ENCODE peak calls at places on chromosomes 3 and 15, in seven cellular contexts. One of them, this sample, is unnamed.
A peak's percentile ranks its signal among the peaks of the same experiment; 100 is the strongest.

GRCh38 chr3:77325702-77326101 is 285.8 kb downstream of the ROBO2 start:
- DNase-seq in colonic mucosa: no peak
- DNase-seq in neural progenitor cell: no peak
- DNase-seq in tibial artery: no peak
- DNase-seq in GM23338: no peak
- DNase-seq in stomach: no peak
- DNase-seq in PC-9: no peak
- DNase-seq in this sample: no peak

GRCh38 chr15:82944840-82945239 is 7.7 kb downstream of the HOMER2 start:
- DNase-seq in colonic mucosa: no peak
- DNase-seq in neural progenitor cell: no peak
- DNase-seq in tibial artery: no peak
- DNase-seq in GM23338: no peak
- DNase-seq in stomach: no peak
- DNase-seq in PC-9: no peak
- DNase-seq in this sample: no peak

GRCh38 chr3:190458040-190458439 is 8.3 kb upstream of the TMEM207 start:
- DNase-seq in colonic mucosa: no peak
- DNase-seq in neural progenitor cell: no peak
- DNase-seq in tibial artery: no peak
- DNase-seq in GM23338: peak; percentile 45
- DNase-seq in stomach: no peak
- DNase-seq in PC-9: no peak
- DNase-seq in this sample: no peak

GRCh38 chr3:66989860-66990696 is 8.0 kb upstream of the KBTBD8 start:
- DNase-seq in colonic mucosa: no peak
- DNase-seq in neural progenitor cell: no peak
- DNase-seq in tibial artery: no peak
- DNase-seq in GM23338: peak; percentile 54
- DNase-seq in stomach: no peak
- DNase-seq in PC-9: peak; percentile 36
- DNase-seq in this sample: no peak

GRCh38 chr15:88636039-88636438 is 2.8 kb upstream of the ISG20 start:
- DNase-seq in colonic mucosa: peak; percentile 56
- DNase-seq in neural progenitor cell: no peak
- DNase-seq in tibial artery: no peak
- DNase-seq in GM23338: peak; percentile 68
- DNase-seq in stomach: peak; percentile 88
- DNase-seq in PC-9: peak; percentile 82
- DNase-seq in this sample: peak; percentile 38

GRCh38 chr15:62799037-62799436 is 243.5 kb upstream of the TPM1 start:
- DNase-seq in colonic mucosa: no peak
- DNase-seq in neural progenitor cell: no peak
- DNase-seq in tibial artery: no peak
- DNase-seq in GM23338: no peak
- DNase-seq in stomach: no peak
- DNase-seq in PC-9: no peak
- DNase-seq in this sample: no peak

GRCh38 chr15:27899583-27900295 is 199.4 kb downstream of the OCA2 start:
- DNase-seq in colonic mucosa: no peak
- DNase-seq in neural progenitor cell: no peak
- DNase-seq in tibial artery: no peak
- DNase-seq in GM23338: peak; percentile 61
- DNase-seq in stomach: no peak
- DNase-seq in PC-9: no peak
- DNase-seq in this sample: no peak

GRCh38 chr15:97909291-97909891 is 51.1 kb upstream of the ARRDC4 start:
- DNase-seq in colonic mucosa: peak; percentile 77
- DNase-seq in neural progenitor cell: peak; percentile 80
- DNase-seq in tibial artery: peak; percentile 48
- DNase-seq in GM23338: peak; percentile 81
- DNase-seq in stomach: peak; percentile 74
- DNase-seq in PC-9: peak; percentile 37
- DNase-seq in this sample: peak; percentile 65

GRCh38 chr15:50046868-50047267 is 72.2 kb downstream of the ATP8B4 start:
- DNase-seq in colonic mucosa: no peak
- DNase-seq in neural progenitor cell: no peak
- DNase-seq in tibial artery: no peak
- DNase-seq in GM23338: no peak
- DNase-seq in stomach: no peak
- DNase-seq in PC-9: no peak
- DNase-seq in this sample: no peak

GRCh38 chr15:52337961-52338535 is 42.4 kb upstream of the MYO5C start:
- DNase-seq in colonic mucosa: no peak
- DNase-seq in neural progenitor cell: no peak
- DNase-seq in tibial artery: no peak
- DNase-seq in GM23338: peak; percentile 27
- DNase-seq in stomach: no peak
- DNase-seq in PC-9: no peak
- DNase-seq in this sample: no peak

GRCh38 chr15:52338891-52339290 is 43.3 kb upstream of the MYO5C start:
- DNase-seq in colonic mucosa: no peak
- DNase-seq in neural progenitor cell: no peak
- DNase-seq in tibial artery: no peak
- DNase-seq in GM23338: no peak
- DNase-seq in stomach: no peak
- DNase-seq in PC-9: no peak
- DNase-seq in this sample: no peak

GRCh38 chr15:52337198-52337853 is 41.7 kb upstream of the MYO5C start:
- DNase-seq in colonic mucosa: no peak
- DNase-seq in neural progenitor cell: no peak
- DNase-seq in tibial artery: no peak
- DNase-seq in GM23338: peak; percentile 21
- DNase-seq in stomach: no peak
- DNase-seq in PC-9: peak; percentile 55
- DNase-seq in this sample: no peak

GRCh38 chr15:52336530-52336929 is 40.9 kb upstream of the MYO5C start:
- DNase-seq in colonic mucosa: peak; percentile 42
- DNase-seq in neural progenitor cell: no peak
- DNase-seq in tibial artery: no peak
- DNase-seq in GM23338: peak; percentile 25
- DNase-seq in stomach: no peak
- DNase-seq in PC-9: no peak
- DNase-seq in this sample: no peak

GRCh38 chr15:52340093-52340492 is 44.5 kb upstream of the MYO5C start:
- DNase-seq in colonic mucosa: no peak
- DNase-seq in neural progenitor cell: no peak
- DNase-seq in tibial artery: no peak
- DNase-seq in GM23338: peak; percentile 17
- DNase-seq in stomach: no peak
- DNase-seq in PC-9: no peak
- DNase-seq in this sample: no peak
- H3K27ac ChIP-seq in colonic mucosa: no peak overlapping the region
- H3K27ac ChIP-seq in neural progenitor cell: no peak overlapping the region
- H3K27ac ChIP-seq in tibial artery: no peak overlapping the region
- H3K27ac ChIP-seq in GM23338: peak overlapping the region; percentile 69
- H3K27ac ChIP-seq in stomach: no peak overlapping the region
- H3K27ac ChIP-seq in PC-9: no peak overlapping the region
- H3K27ac ChIP-seq in this sample: no peak overlapping the region

DNA sequence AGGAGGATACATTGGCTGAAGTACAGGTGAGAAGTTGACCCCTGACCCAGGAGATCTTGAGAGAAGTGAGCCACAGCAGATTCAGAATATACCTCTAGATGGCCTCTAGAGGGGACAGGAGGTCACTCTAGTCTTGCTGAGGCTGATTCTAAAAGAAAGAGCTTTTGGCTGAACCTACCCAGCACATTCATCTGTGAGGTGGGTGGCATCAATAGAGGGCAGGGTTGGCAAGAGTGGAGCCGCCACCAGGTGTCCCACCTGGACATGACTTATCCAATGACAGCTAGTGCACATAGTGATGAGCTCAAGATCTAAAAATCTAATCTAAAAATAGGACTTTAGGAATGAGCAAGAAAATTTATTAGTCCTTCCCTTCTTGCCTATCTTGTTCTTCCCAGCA is 51.6 kb downstream of the CYP19A1 start:
- DNase-seq in colonic mucosa: no peak
- DNase-seq in neural progenitor cell: no peak
- DNase-seq in tibial artery: no peak
- DNase-seq in GM23338: peak; percentile 16
- DNase-seq in stomach: no peak
- DNase-seq in PC-9: no peak
- DNase-seq in this sample: no peak
- TF ChIP-seq CTCF in colonic mucosa: peak; percentile 15
- TF ChIP-seq CTCF in neural progenitor cell: no peak
- TF ChIP-seq CTCF in tibial artery: no peak
- TF ChIP-seq CTCF in GM23338: peak; percentile 48
- TF ChIP-seq CTCF in stomach: no peak
- TF ChIP-seq CTCF in PC-9: no peak
- TF ChIP-seq CTCF in this sample: no peak

GRCh38 chr3:64341355-64341754 is 116.1 kb upstream of the PRICKLE2 start:
- DNase-seq in colonic mucosa: no peak
- DNase-seq in neural progenitor cell: peak; percentile 30
- DNase-seq in tibial artery: no peak
- DNase-seq in GM23338: peak; percentile 39
- DNase-seq in stomach: no peak
- DNase-seq in PC-9: no peak
- DNase-seq in this sample: no peak
- H3K27ac ChIP-seq in colonic mucosa: peak overlapping the region; percentile 22
- H3K27ac ChIP-seq in neural progenitor cell: no peak overlapping the region
- H3K27ac ChIP-seq in tibial artery: peak overlapping the region; percentile 17
- H3K27ac ChIP-seq in GM23338: no peak overlapping the region
- H3K27ac ChIP-seq in stomach: peak overlapping the region; percentile 63
- H3K27ac ChIP-seq in PC-9: no peak overlapping the region
- H3K27ac ChIP-seq in this sample: no peak overlapping the region

DNA sequence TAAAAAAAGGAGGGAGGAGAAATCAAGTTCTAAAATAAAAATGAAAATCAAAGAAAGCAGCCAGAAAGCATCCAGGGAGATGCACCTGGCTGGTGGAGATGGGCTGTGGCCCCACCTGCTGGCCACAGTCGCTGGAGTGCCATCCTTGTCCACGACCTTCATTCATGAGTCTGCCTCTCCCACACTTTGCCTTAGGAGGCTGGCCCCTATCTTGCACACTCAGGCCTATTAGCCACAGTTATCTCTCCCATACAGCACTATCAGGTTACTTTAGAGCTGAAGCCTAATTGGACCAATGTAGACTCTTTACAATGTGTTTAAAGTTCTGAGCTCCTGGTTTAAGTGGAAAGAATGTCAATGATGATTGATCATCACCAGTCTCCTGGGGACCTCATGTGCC is 392.0 kb upstream of the RORA start:
- DNase-seq in colonic mucosa: peak; percentile 20
- DNase-seq in neural progenitor cell: peak; percentile 69
- DNase-seq in tibial artery: no peak
- DNase-seq in GM23338: peak; percentile 69
- DNase-seq in stomach: no peak
- DNase-seq in PC-9: no peak
- DNase-seq in this sample: no peak
- TF ChIP-seq CTCF in colonic mucosa: no peak
- TF ChIP-seq CTCF in neural progenitor cell: peak; percentile 86
- TF ChIP-seq CTCF in tibial artery: peak; percentile 20
- TF ChIP-seq CTCF in GM23338: peak; percentile 91
- TF ChIP-seq CTCF in stomach: no peak
- TF ChIP-seq CTCF in PC-9: peak; percentile 44
- TF ChIP-seq CTCF in this sample: no peak

GRCh38 chr15:67043939-67044771 is 21.2 kb upstream of the SMAD3 start:
- DNase-seq in colonic mucosa: no peak
- DNase-seq in neural progenitor cell: peak; percentile 66
- DNase-seq in tibial artery: peak; percentile 21
- DNase-seq in GM23338: peak; percentile 87
- DNase-seq in stomach: no peak
- DNase-seq in PC-9: peak; percentile 82
- DNase-seq in this sample: no peak

GRCh38 chr15:67040277-67040676 is 25.1 kb upstream of the SMAD3 start:
- DNase-seq in colonic mucosa: no peak
- DNase-seq in neural progenitor cell: no peak
- DNase-seq in tibial artery: no peak
- DNase-seq in GM23338: no peak
- DNase-seq in stomach: no peak
- DNase-seq in PC-9: no peak
- DNase-seq in this sample: no peak

GRCh38 chr15:67039349-67040075 is 25.9 kb upstream of the SMAD3 start:
- DNase-seq in colonic mucosa: no peak
- DNase-seq in neural progenitor cell: peak; percentile 84
- DNase-seq in tibial artery: no peak
- DNase-seq in GM23338: peak; percentile 70
- DNase-seq in stomach: no peak
- DNase-seq in PC-9: peak; percentile 92
- DNase-seq in this sample: no peak

GRCh38 chr15:67038721-67039120 is 26.7 kb upstream of the SMAD3 start:
- DNase-seq in colonic mucosa: no peak
- DNase-seq in neural progenitor cell: no peak
- DNase-seq in tibial artery: no peak
- DNase-seq in GM23338: no peak
- DNase-seq in stomach: no peak
- DNase-seq in PC-9: no peak
- DNase-seq in this sample: no peak

DNA sequence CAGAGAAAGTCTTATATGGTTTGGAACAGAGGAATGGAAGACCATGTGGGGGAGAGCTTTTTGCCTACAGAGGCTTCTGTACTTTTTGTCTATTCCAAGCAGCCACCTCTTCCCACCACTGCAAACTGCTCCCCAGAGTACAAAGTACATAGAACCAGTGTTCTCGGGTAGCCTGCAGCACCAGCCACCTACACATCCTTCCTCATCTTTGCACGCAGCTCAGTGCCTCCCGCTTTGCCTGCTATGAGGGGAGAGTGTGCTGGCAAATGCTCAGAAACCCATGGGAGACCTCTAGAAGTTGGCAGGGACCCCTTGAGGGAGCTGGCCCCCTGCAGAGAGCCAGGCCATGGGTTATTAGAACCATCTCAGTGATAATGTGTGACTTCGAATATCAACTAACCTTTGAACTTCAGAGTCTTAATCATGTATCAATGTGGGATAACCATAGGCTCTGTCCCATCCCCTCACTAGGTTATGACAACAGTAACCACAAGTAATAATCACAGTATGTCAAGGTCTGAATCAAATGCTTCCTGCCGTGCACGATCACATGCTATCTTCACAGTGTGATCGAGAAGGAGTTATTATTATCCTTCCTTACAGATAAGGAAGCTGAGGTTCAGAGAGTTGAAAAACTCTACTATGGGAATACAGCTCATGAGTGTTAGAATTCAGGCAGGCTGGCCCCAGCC is 22.8 kb upstream of the SMAD3 start:
- DNase-seq in colonic mucosa: no peak
- DNase-seq in neural progenitor cell: no peak
- DNase-seq in tibial artery: no peak
- DNase-seq in GM23338: no peak
- DNase-seq in stomach: no peak
- DNase-seq in PC-9: no peak
- DNase-seq in this sample: no peak
- H3K27ac ChIP-seq in colonic mucosa: no peak overlapping the region
- H3K27ac ChIP-seq in neural progenitor cell: no peak overlapping the region
- H3K27ac ChIP-seq in tibial artery: no peak overlapping the region
- H3K27ac ChIP-seq in GM23338: no peak overlapping the region
- H3K27ac ChIP-seq in stomach: no peak overlapping the region
- H3K27ac ChIP-seq in PC-9: no peak overlapping the region
- H3K27ac ChIP-seq in this sample: no peak overlapping the region

This sample was measured in lung.